ENCODE peak calls at places on chromosomes 11 and 22, in six cellular contexts. F, R, G, Y, J and W are unnamed samples.

GRCh38 chr11:762421-763072 is 14.7 kb downstream of the GATD1 start:
- DNase-seq in F (no peak), R (peak), G (no peak), Y (peak), J (no peak), W (peak)

GRCh38 chr11:64381350-64381749 is 22.4 kb downstream of the RPS6KA4 start:
- DNase-seq in F (no peak), R (no peak), G (no peak), Y (no peak), J (no peak), W (no peak)

GRCh38 chr11:79080506-79080905 is 360.3 kb downstream of the TENM4 start:
- DNase-seq in F (no peak), R (peak), G (no peak), Y (no peak), J (no peak), W (no peak)

GRCh38 chr22:20979243-20979809 is 2.8 kb upstream of the LZTR1 start:
- DNase-seq in F (peak), R (peak), G (peak), Y (no peak), J (peak), W (peak)

GRCh38 chr11:26996056-26996455 is 2.1 kb downstream of the FIBIN start:
- DNase-seq in F (no peak), R (no peak), G (no peak), Y (no peak), J (no peak), W (no peak)

GRCh38 chr22:25402160-25402500 is 162.3 kb upstream of the GRK3 start:
- DNase-seq in F (no peak), R (no peak), G (no peak), Y (no peak), J (no peak), W (no peak)

GRCh38 chr11:130216591-130217132 is 57.1 kb downstream of the ST14 start:
- DNase-seq in F (peak), R (no peak), G (no peak), Y (no peak), J (no peak), W (no peak)

GRCh38 chr11:68016161-68016903 is 6.2 kb downstream of the ALDH3B1 start:
- DNase-seq in F (no peak), R (no peak), G (no peak), Y (no peak), J (no peak), W (no peak)

GRCh38 chr11:76579047-76579751 is 91.3 kb downstream of the LRRC32 start:
- DNase-seq in F (peak), R (no peak), G (peak), Y (no peak), J (no peak), W (no peak)

GRCh38 chr11:93031386-93031785 is 61.9 kb downstream of the MTNR1B start:
- DNase-seq in F (no peak), R (peak), G (no peak), Y (no peak), J (no peak), W (no peak)

GRCh38 chr11:70783356-70783755 is 385.0 kb downstream of the CTTN start:
- DNase-seq in F (no peak), R (peak), G (no peak), Y (no peak), J (no peak), W (no peak)

GRCh38 chr11:106176817-106177216 is 99.4 kb downstream of the AASDHPPT start:
- DNase-seq in F (no peak), R (no peak), G (no peak), Y (no peak), J (no peak), W (no peak)

GRCh38 chr11:3841426-3842304 is 906 bp upstream of the RHOG start:
- DNase-seq in F (peak), R (peak), G (peak), Y (peak), J (peak), W (peak)

GRCh38 chr22:34243023-34243422 is 322.7 kb upstream of the LARGE1 start:
- DNase-seq in F (no peak), R (no peak), G (no peak), Y (no peak), J (no peak), W (no peak)

GRCh38 chr11:107565219-107565937 is at the start of gene ALKBH8:
- DNase-seq in F (peak), R (peak), G (peak), Y (peak), J (peak), W (peak)

GRCh38 chr11:72570893-72571741 is 103.1 kb downstream of the PDE2A start:
- DNase-seq in F (no peak), R (no peak), G (no peak), Y (no peak), J (no peak), W (no peak)

GRCh38 chr22:50039669-50040458 is 18.2 kb downstream of the TTLL8 start:
- DNase-seq in F (peak), R (no peak), G (no peak), Y (no peak), J (no peak), W (no peak)

GRCh38 chr11:119120639-119121007 is 757 bp upstream of the HINFP start:
- DNase-seq in F (no peak), R (peak), G (peak), Y (no peak), J (no peak), W (no peak)

GRCh38 chr22:35681454-35682050 is 33.3 kb downstream of the APOL6 start:
- DNase-seq in F (no peak), R (no peak), G (no peak), Y (no peak), J (no peak), W (no peak)

GRCh38 chr22:45125198-45125597 is 38.5 kb upstream of the NUP50 start:
- DNase-seq in F (no peak), R (peak), G (no peak), Y (no peak), J (no peak), W (no peak)

GRCh38 chr11:27174026-27174425 is 133.4 kb downstream of the BBOX1 start:
- DNase-seq in F (no peak), R (no peak), G (no peak), Y (no peak), J (peak), W (no peak)

GRCh38 chr11:134514354-134514951 is 102.4 kb upstream of the B3GAT1 start:
- DNase-seq in F (peak), R (no peak), G (peak), Y (no peak), J (no peak), W (no peak)

GRCh38 chr11:60281482-60281881 is 1.0 kb downstream of the MS4A4A start:
- DNase-seq in F (no peak), R (no peak), G (no peak), Y (no peak), J (no peak), W (no peak)

GRCh38 chr11:60280412-60280811 is at the start of gene MS4A4A:
- DNase-seq in F (no peak), R (no peak), G (no peak), Y (no peak), J (no peak), W (peak)

DNA sequence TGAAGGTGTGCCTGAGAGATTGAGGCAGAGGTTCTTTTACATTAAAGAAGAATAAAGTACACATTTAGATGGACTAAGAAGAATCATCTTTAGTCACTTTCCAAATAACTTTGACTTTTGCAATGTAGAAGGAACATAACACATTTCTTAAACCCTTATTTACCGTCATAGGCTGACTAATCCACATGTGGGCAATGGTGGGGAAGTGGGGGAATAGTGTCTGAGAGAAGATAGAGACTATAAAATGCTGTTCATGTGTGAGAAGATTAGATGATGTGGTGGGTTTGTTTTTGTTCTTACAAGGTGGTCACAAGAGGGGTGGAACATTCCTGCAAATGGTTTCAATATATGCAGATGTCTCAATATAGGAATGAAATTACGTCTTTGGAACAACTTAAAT is 1.8 kb downstream of the MS4A4A start:
- DNase-seq in F (no peak), R (no peak), G (no peak), Y (no peak), J (no peak), W (no peak)
- H3K4me3 ChIP-seq in F (no peak), R (no peak), G (no peak), Y (no peak), J (no peak), W (no peak)

GRCh38 chr22:37474447-37475090 is 11.6 kb downstream of the MFNG start:
- DNase-seq in F (no peak), R (no peak), G (no peak), Y (no peak), J (no peak), W (no peak)
- TF ChIP-seq POLR2A in F (no peak), R (no peak), G (no peak), Y (no peak), J (no peak), W (no peak)

DNA sequence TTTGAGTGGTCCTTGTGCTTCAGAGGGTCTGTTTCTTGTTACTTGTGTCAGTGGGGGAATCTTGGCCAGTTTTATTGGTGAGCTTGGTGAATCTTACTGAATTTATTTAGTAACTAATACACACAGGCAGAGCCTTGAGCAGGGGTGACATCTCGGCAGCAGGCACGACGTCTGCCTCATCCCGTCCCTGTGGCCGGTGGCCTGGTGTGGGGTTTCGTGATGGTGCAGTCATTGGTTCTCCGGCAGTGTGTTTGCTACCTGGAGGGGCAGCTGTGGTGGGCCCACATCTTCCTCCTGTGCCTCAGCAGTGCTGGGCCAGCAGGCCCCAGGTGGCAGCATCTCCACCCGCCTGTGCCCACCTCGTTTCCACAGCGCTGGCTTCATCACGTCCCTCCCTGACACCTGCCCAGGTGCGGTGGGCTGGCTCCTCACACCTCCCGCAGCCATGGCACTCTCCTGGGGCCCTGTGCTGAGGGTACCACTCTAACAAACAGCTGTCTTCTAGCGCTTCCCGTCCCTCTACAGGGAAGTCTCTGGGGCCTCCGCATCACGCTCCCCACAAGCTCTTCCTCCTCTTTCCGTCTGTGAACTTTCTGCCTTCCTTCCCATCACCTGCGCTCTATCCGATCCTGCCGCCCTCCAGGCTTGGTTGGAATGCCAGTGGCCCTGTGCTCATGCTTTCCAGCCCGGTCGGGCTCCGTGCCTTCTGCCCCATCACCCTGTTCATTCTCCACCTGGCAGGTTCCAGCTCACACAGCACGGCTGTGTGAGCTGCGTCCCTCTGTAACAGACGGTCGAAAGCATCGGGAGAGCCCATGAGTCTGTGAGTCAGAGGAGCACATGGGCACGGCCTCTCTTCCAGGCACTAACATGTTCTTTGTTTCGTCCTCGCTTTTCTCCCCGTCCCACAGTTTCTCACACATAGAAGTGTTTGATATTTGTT is 203.4 kb downstream of the TBC1D22A start:
- DNase-seq in F (peak), R (peak), G (no peak), Y (no peak), J (no peak), W (peak)
- TF ChIP-seq CTCF in F (no peak), R (no peak), G (no peak), Y (no peak), J (no peak), W (no peak)

DNA sequence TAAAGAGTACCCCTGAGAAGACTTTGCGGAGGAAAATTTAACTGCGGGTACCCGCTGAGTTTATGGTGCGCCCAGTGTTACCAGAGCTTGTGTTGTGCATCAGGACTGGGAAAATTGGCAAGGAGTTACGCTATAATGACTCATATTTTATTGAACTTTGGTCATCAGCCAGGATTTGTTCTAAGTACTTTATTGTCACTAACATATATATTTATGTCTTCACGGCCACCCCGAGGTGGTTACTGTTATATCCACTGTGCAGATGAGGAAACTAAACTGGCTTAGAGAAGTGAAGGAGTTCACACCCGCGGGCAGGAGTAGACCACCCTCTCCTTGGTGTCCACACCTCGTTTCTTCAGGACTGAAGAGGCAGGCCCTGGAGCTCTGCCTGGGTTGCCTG is 662 bp downstream of the ACCS start:
- DNase-seq in F (no peak), R (peak), G (peak), Y (no peak), J (peak), W (peak)
- H3K4me3 ChIP-seq in F (peak), R (peak), G (peak), Y (peak), J (peak), W (peak)